ENCODE peak calls at places on chromosomes 3 and 15, in five cellular contexts. M is stomach, F is heart left ventricle, Z is cardiac muscle cell, C is tibial artery. I is an unnamed sample. For H3K36me3 and H3K9me3, the result is how much of the 10 kb centered on the place peaks cover.

GRCh38 chr3:135072431-135072830 is 277.4 kb downstream of the EPHB1 start:
- DNase-seq in M (no peak), F (no peak), Z (no peak), C (no peak), I (no peak)

GRCh38 chr3:195468841-195469240 is 26.0 kb upstream of the ACAP2 start:
- DNase-seq in M (no peak), F (no peak), Z (no peak), C (no peak), I (no peak)

GRCh38 chr15:36230741-36231140 is 348.7 kb upstream of the CDIN1 start:
- DNase-seq in M (no peak), F (no peak), Z (no peak), C (no peak), I (no peak)

GRCh38 chr3:49296781-49297420 is 19.9 kb upstream of the C3orf62 start:
- DNase-seq in M (peak), F (peak), Z (no peak), C (peak), I (no peak)

GRCh38 chr15:75731248-75732100 is 18.8 kb upstream of the CSPG4 start:
- DNase-seq in M (no peak), F (peak), Z (no peak), C (peak), I (no peak)

GRCh38 chr3:136919799-136920580 is 37.8 kb upstream of the IL20RB start:
- DNase-seq in M (no peak), F (no peak), Z (no peak), C (no peak), I (no peak)

GRCh38 chr3:151560750-151561149 is 99.9 kb upstream of the IGSF10 start:
- DNase-seq in M (no peak), F (no peak), Z (no peak), C (no peak), I (no peak)

GRCh38 chr15:45087513-45087912 is 26.5 kb downstream of the DUOX2 start:
- DNase-seq in M (no peak), F (no peak), Z (no peak), C (no peak), I (no peak)

GRCh38 chr3:66362541-66362941 is 138.3 kb downstream of the LRIG1 start:
- DNase-seq in M (no peak), F (no peak), Z (no peak), C (no peak), I (no peak)

GRCh38 chr3:118793176-118793575 is 241.5 kb downstream of the IGSF11 start:
- DNase-seq in M (no peak), F (no peak), Z (no peak), C (no peak), I (no peak)

GRCh38 chr15:46277994-46278885 is 643.4 kb downstream of the SQOR start:
- DNase-seq in M (no peak), F (no peak), Z (no peak), C (no peak), I (no peak)
- TF ChIP-seq CTCF in M (no peak), F (no peak), Z (no peak), C (no peak), I (no peak)

DNA sequence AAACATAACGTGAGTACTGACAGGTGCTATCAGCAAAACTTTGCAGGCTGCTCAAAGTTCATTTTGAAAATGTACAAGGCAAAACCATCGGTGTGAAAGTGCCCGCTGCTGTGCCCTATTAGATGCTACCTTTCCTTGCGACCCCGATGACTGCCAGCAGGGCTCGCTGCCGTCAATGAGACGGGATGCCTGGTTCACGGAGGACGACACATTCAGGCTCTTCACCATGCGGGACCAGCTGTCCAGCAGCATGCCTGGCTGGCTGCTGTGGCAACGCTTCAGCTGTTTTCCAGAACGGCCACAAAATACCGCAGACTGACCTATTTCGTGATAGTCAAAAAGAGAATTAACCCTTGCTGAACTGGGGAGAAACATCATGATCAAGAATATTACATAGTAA is 92.7 kb upstream of the OCA2 start:
- DNase-seq in M (peak), F (peak), Z (peak), C (peak), I (no peak)
- H3K36me3 ChIP-seq in M (under half), F (half or more), Z (under half), C (half or more), I (under half)

GRCh38 chr3:177894021-177894690 is 642.1 kb upstream of the KCNMB2 start:
- DNase-seq in M (no peak), F (no peak), Z (no peak), C (no peak), I (no peak)
- H3K9me3 ChIP-seq in M (under half), F (under half), Z (under half), C (under half), I (under half)

GRCh38 chr15:31974855-31975421 is 55.4 kb upstream of the CHRNA7 start:
- DNase-seq in M (no peak), F (no peak), Z (peak), C (no peak), I (no peak)

GRCh38 chr15:31974154-31974794 is 56.0 kb upstream of the CHRNA7 start:
- DNase-seq in M (no peak), F (no peak), Z (no peak), C (no peak), I (no peak)

GRCh38 chr15:31977138-31977537 is 53.2 kb upstream of the CHRNA7 start:
- DNase-seq in M (no peak), F (no peak), Z (no peak), C (no peak), I (no peak)

GRCh38 chr15:31977812-31978662 is 52.3 kb upstream of the CHRNA7 start:
- DNase-seq in M (peak), F (peak), Z (peak), C (no peak), I (peak)

DNA sequence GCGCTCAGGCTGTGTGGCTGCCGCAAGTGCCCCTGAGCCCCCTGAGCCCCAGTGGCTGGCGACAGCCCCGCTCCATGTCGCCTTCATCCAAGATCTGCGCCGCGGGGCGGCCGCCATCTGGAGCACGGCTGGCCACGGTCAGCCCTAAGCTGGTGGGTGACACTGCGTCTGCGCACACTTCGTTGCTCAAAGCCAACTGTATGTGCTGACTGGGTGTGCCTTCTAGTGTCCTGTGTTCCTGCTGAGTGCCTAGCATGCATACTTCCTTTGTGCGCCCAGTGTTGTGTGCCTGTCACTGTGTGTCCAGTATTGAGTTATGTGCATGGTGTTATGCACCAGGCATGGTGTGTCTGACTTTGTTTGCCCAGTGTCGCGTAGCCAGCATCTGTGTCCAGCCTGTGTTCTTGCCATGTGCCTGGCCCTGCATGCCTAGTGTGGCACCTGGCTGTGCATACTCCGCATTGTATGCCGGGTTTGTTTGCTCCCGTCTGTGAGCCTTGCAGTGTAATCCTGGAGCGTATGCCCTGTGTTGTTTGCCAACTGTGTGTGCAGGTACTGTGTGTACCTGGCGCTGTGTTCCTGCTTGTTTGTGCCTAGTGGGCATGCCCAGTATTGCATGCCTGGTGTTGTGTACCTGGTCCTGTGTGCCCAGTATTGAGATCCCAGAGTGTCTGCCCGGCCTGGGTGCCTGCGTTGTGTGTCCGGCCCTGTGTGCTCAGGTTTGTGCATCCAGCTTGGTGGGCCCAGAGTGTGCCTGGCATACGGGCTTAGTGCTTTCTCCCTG is 54.7 kb upstream of the CHRNA7 start:
- DNase-seq in M (no peak), F (no peak), Z (peak), C (no peak), I (no peak)
- TF ChIP-seq CTCF in M (no peak), F (no peak), Z (no peak), C (no peak), I (no peak)

GRCh38 chr15:65533057-65533752 is 2.9 kb downstream of the HACD3 start:
- DNase-seq in M (no peak), F (no peak), Z (no peak), C (no peak), I (no peak)

GRCh38 chr15:65535192-65535591 is 4.9 kb downstream of the HACD3 start:
- DNase-seq in M (no peak), F (no peak), Z (no peak), C (no peak), I (no peak)

GRCh38 chr15:65529754-65530317 is 427 bp upstream of the HACD3 start:
- DNase-seq in M (no peak), F (no peak), Z (no peak), C (no peak), I (no peak)

GRCh38 chr15:65530318-65531111 is at the start of gene HACD3:
- DNase-seq in M (peak), F (peak), Z (peak), C (peak), I (peak)

GRCh38 chr15:65532738-65533051 is 2.4 kb downstream of the HACD3 start:
- DNase-seq in M (no peak), F (no peak), Z (no peak), C (no peak), I (no peak)
- H3K36me3 ChIP-seq in M (under half), F (under half), Z (under half), C (under half), I (under half)

GRCh38 chr3:20572473-20572872 is 386.5 kb upstream of the SGO1 start:
- DNase-seq in M (no peak), F (no peak), Z (no peak), C (no peak), I (no peak)
- H3K9me3 ChIP-seq in M (under half), F (under half), Z (under half), C (under half), I (under half)